ENCODE peak calls at places on chromosomes 2 and 18, in seven cellular contexts. X, S, D, F, C, J and W are unnamed samples.

GRCh38 chr2:56465491-56465890 is 281.7 kb downstream of the CCDC85A start:
- DNase-seq in X (no peak), S (no peak), D (no peak), F (no peak), C (no peak), J (no peak), W (no peak)

GRCh38 chr2:162482463-162482862 is 138.5 kb downstream of the GCA start:
- DNase-seq in X (no peak), S (no peak), D (no peak), F (no peak), C (no peak), J (no peak), W (no peak)

GRCh38 chr2:69119541-69119940 is 106.6 kb downstream of the ANTXR1 start:
- DNase-seq in X (no peak), S (no peak), D (no peak), F (no peak), C (no peak), J (no peak), W (no peak)

GRCh38 chr2:157821519-157822131 is 54.5 kb downstream of the ACVR1 start:
- DNase-seq in X (no peak), S (no peak), D (no peak), F (no peak), C (no peak), J (no peak), W (no peak)

GRCh38 chr2:170204561-170204960 is 26.6 kb downstream of the MYO3B start:
- DNase-seq in X (no peak), S (no peak), D (no peak), F (no peak), C (no peak), J (no peak), W (no peak)

GRCh38 chr2:45653125-45653524 is 1.6 kb downstream of the PRKCE start:
- DNase-seq in X (no peak), S (no peak), D (no peak), F (no peak), C (no peak), J (no peak), W (no peak)

GRCh38 chr2:229160180-229160579 is 110.9 kb downstream of the PID1 start:
- DNase-seq in X (no peak), S (no peak), D (no peak), F (no peak), C (no peak), J (no peak), W (no peak)

GRCh38 chr18:32470713-32471633 is at the start of gene GAREM1:
- DNase-seq in X (peak), S (peak), D (peak), F (peak), C (peak), J (peak), W (peak)

GRCh38 chr2:136255648-136256461 is 137.9 kb upstream of the CXCR4 start:
- DNase-seq in X (no peak), S (no peak), D (no peak), F (no peak), C (no peak), J (no peak), W (no peak)

GRCh38 chr2:182186132-182186735 is 200.6 kb downstream of the PPP1R1C start:
- DNase-seq in X (no peak), S (no peak), D (no peak), F (peak), C (no peak), J (no peak), W (no peak)

GRCh38 chr2:133498166-133498565 is 70.1 kb downstream of the NCKAP5 start:
- DNase-seq in X (no peak), S (no peak), D (no peak), F (no peak), C (no peak), J (no peak), W (no peak)

GRCh38 chr2:121211251-121211650 is 73.8 kb downstream of the TFCP2L1 start:
- DNase-seq in X (no peak), S (no peak), D (no peak), F (no peak), C (no peak), J (no peak), W (no peak)

GRCh38 chr2:240602266-240603050 is 15.9 kb downstream of the CAPN10 start:
- DNase-seq in X (no peak), S (no peak), D (no peak), F (no peak), C (peak), J (no peak), W (no peak)

GRCh38 chr2:120470041-120470716 is 124.2 kb downstream of the INHBB start:
- DNase-seq in X (no peak), S (no peak), D (peak), F (peak), C (peak), J (no peak), W (peak)

GRCh38 chr2:191115391-191115790 is 35.4 kb downstream of the STAT4 start:
- DNase-seq in X (peak), S (peak), D (no peak), F (no peak), C (no peak), J (peak), W (no peak)

GRCh38 chr2:95760839-95761525 is 169.2 kb downstream of the TRIM43 start:
- DNase-seq in X (no peak), S (no peak), D (no peak), F (peak), C (no peak), J (no peak), W (no peak)

GRCh38 chr2:169221745-169222369 is 140.5 kb downstream of the LRP2 start:
- DNase-seq in X (no peak), S (no peak), D (no peak), F (no peak), C (no peak), J (no peak), W (no peak)

GRCh38 chr18:23826850-23827620 is 137.8 kb downstream of the LAMA3 start:
- DNase-seq in X (no peak), S (no peak), D (no peak), F (peak), C (no peak), J (no peak), W (no peak)